ENCODE peak calls at places on chromosomes 2 and 18, in ten cellular contexts. K, S, L, M, B, R, T, J, G and E are unnamed samples.

GRCh38 chr2:160087854-160088745 is 25.7 kb upstream of the PLA2R1 start:
- DNase-seq in K (no peak), S (no peak), L (no peak), M (no peak), B (no peak), R (no peak), T (no peak), J (peak), G (no peak), E (no peak)

GRCh38 chr2:464562-465309 is 176.8 kb upstream of the ALKAL2 start:
- DNase-seq in K (no peak), S (no peak), L (no peak), M (no peak), B (no peak), R (no peak), T (no peak), J (no peak), G (no peak), E (no peak)

GRCh38 chr2:234821946-234822470 is 129.8 kb upstream of the SH3BP4 start:
- DNase-seq in K (no peak), S (no peak), L (no peak), M (no peak), B (no peak), R (no peak), T (no peak), J (peak), G (no peak), E (no peak)

GRCh38 chr18:68841301-68841700 is 43.4 kb downstream of the CCDC102B start:
- DNase-seq in K (no peak), S (no peak), L (no peak), M (no peak), B (no peak), R (no peak), T (no peak), J (no peak), G (no peak), E (no peak)

GRCh38 chr18:36901277-36901701 is 72.4 kb downstream of the KIAA1328 start:
- DNase-seq in K (no peak), S (no peak), L (no peak), M (no peak), B (no peak), R (no peak), T (no peak), J (no peak), G (no peak), E (no peak)

GRCh38 chr2:164843346-164843841 is 1.8 kb upstream of the COBLL1 start:
- DNase-seq in K (no peak), S (no peak), L (no peak), M (no peak), B (no peak), R (no peak), T (no peak), J (peak), G (no peak), E (no peak)

GRCh38 chr2:102346381-102347130 is 9.0 kb upstream of the IL18R1 start:
- DNase-seq in K (no peak), S (no peak), L (no peak), M (no peak), B (no peak), R (no peak), T (no peak), J (no peak), G (no peak), E (no peak)

GRCh38 chr18:29811519-29811918 is 1231.0 kb downstream of the DSC3 start:
- DNase-seq in K (no peak), S (no peak), L (no peak), M (no peak), B (no peak), R (no peak), T (no peak), J (no peak), G (no peak), E (no peak)

GRCh38 chr2:71668326-71669057 is 215.1 kb downstream of the DYSF start:
- DNase-seq in K (no peak), S (no peak), L (peak), M (no peak), B (no peak), R (no peak), T (no peak), J (no peak), G (no peak), E (no peak)

GRCh38 chr2:63734510-63734909 is 107.2 kb upstream of the UGP2 start:
- DNase-seq in K (no peak), S (no peak), L (no peak), M (no peak), B (no peak), R (no peak), T (no peak), J (peak), G (no peak), E (no peak)

GRCh38 chr2:870426-870825 is 80.2 kb upstream of the SNTG2 start:
- DNase-seq in K (no peak), S (no peak), L (no peak), M (no peak), B (no peak), R (no peak), T (no peak), J (no peak), G (no peak), E (no peak)

GRCh38 chr2:185952098-185952497 is 213.5 kb downstream of the FSIP2 start:
- DNase-seq in K (no peak), S (no peak), L (no peak), M (no peak), B (no peak), R (no peak), T (no peak), J (no peak), G (no peak), E (no peak)

DNA sequence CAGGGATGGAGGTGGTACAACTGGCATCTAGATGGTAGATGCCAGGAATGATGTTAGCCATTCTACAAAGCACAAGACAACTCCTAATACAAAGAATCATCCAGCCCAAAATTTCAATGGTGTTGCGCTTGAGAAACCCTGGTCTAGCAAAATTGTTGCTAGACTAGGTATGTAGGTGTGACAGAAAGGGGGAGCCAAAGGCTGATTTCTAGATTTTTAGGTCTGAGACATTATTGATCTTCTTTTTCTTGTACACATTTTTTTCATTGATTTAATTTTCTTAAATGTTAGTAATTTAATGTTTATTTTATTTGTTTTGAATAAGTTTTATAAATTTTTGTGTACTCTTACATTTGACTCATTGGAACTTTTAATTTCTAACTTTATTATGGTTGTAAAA is 216.4 kb downstream of the FSIP2 start:
- DNase-seq in K (no peak), S (no peak), L (no peak), M (no peak), B (no peak), R (no peak), T (no peak), J (no peak), G (no peak), E (no peak)
- TF ChIP-seq CTCF in K (no peak), S (no peak), L (no peak), M (no peak), B (no peak), R (no peak), T (no peak), J (no peak), G (no peak), E (peak)

GRCh38 chr2:75464348-75464946 is 96.3 kb downstream of the EVA1A start:
- DNase-seq in K (no peak), S (no peak), L (no peak), M (no peak), B (peak), R (peak), T (no peak), J (peak), G (no peak), E (no peak)
- TF ChIP-seq CTCF in K (peak), S (no peak), L (peak), M (no peak), B (peak), R (peak), T (peak), J (peak), G (peak), E (peak)

DNA sequence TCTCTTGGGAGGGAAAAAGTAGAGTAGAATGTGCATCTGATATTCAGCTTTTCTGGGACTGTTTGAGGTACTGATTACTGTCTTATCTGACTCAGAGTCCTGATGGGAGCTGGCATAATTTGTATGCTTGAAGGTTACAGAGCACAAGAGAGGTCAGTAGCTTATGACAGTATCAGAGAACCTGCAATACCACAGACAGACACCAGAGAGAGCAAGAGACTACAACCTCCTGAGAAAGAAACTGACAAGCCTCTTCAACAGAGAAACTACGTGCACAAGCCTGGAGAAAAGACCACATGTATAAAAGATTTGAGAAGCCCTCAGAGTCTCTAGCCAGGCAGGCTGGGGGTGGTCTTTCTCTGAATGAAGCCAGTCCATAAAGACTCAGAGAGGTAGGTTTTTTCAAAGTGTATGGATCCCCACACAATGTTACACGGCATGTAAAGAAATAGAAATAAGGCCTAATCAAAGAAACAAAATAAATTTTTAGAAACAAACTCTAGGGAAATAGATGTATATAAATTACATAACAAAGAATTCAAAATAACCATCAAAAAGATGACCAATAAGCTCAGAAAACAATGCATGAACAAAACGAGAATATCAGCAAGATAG is 568.3 kb downstream of the LRRTM4 start:
- DNase-seq in K (no peak), S (no peak), L (no peak), M (no peak), B (peak), R (peak), T (no peak), J (peak), G (no peak), E (peak)
- TF ChIP-seq CTCF in K (peak), S (no peak), L (peak), M (no peak), B (peak), R (peak), T (peak), J (peak), G (peak), E (peak)

DNA sequence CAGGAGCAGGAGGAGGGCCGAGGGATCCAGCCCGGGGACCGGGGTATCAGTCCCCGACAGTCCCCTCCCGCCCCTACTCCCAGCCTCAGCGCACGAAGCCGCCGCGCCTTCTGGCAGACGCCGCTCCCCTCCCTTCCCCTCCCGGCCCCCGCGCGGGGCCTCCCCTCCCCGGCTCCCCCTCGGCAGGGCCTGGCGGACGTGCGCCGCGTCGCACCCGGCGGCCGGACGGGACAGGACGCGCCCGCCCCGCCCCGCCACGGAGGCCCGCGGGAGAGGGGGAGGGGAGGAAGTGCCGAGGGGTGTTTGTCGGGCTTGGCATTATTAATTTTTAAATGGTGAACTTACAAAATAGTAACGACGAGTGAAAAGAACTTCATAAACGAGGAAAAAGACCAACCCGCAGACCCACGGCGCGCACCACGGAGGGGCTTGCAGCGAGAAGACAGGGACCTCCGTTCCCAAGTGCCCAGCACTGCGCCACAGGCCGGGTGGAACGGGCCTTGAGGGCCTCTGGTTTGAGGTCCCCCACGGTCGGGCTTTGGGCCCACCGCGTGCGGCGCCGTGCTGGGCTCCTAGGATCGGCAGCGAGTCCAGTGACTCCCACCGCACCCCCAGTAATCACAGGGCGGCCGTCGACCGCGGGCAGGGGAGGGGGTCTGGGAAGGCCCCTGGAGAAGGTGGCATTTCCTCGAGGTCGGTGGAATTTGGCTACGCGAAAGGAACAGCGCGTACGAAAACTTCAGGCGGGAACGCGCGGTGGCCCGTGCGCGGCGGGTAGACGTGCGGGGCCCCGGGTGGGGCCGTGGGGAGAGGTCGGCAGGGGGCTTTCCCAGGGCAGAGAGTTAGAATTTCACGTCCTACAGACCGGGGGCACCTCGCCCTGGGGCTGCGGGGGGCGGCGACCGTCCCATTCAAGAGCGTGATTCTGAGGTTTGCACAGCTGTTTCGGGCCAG is 954 bp upstream of the CTDSP1 start:
- DNase-seq in K (peak), S (peak), L (peak), M (peak), B (peak), R (peak), T (peak), J (peak), G (peak), E (peak)
- TF ChIP-seq CTCF in K (peak), S (peak), L (no peak), M (no peak), B (no peak), R (no peak), T (peak), J (no peak), G (no peak), E (peak)

GRCh38 chr2:75570948-75571729 is 10.4 kb upstream of the EVA1A start:
- DNase-seq in K (peak), S (no peak), L (no peak), M (no peak), B (peak), R (no peak), T (no peak), J (peak), G (no peak), E (no peak)

GRCh38 chr2:75571730-75572430 is 11.1 kb upstream of the EVA1A start:
- DNase-seq in K (no peak), S (no peak), L (no peak), M (no peak), B (no peak), R (no peak), T (no peak), J (no peak), G (no peak), E (no peak)

GRCh38 chr2:75577280-75577679 is 16.5 kb upstream of the EVA1A start:
- DNase-seq in K (no peak), S (no peak), L (no peak), M (no peak), B (no peak), R (no peak), T (no peak), J (no peak), G (no peak), E (no peak)

GRCh38 chr2:75573145-75573878 is 12.6 kb upstream of the EVA1A start:
- DNase-seq in K (no peak), S (no peak), L (no peak), M (no peak), B (no peak), R (no peak), T (no peak), J (no peak), G (no peak), E (no peak)

GRCh38 chr2:75574106-75574505 is 13.4 kb upstream of the EVA1A start:
- DNase-seq in K (no peak), S (no peak), L (no peak), M (no peak), B (no peak), R (no peak), T (no peak), J (peak), G (no peak), E (no peak)
- TF ChIP-seq CTCF in K (no peak), S (no peak), L (no peak), M (no peak), B (no peak), R (no peak), T (no peak), J (peak), G (no peak), E (no peak)

GRCh38 chr2:238162171-238162515 is 3.4 kb downstream of the ERFE start:
- DNase-seq in K (no peak), S (no peak), L (no peak), M (no peak), B (no peak), R (no peak), T (no peak), J (no peak), G (no peak), E (no peak)
- TF ChIP-seq CTCF in K (no peak), S (no peak), L (no peak), M (no peak), B (no peak), R (no peak), T (no peak), J (no peak), G (no peak), E (no peak)

GRCh38 chr2:134790487-134790886 is 47.9 kb upstream of the ACMSD start:
- DNase-seq in K (no peak), S (no peak), L (no peak), M (no peak), B (no peak), R (no peak), T (no peak), J (no peak), G (no peak), E (no peak)
- TF ChIP-seq CTCF in K (no peak), S (no peak), L (no peak), M (no peak), B (peak), R (no peak), T (no peak), J (no peak), G (no peak), E (peak)

DNA sequence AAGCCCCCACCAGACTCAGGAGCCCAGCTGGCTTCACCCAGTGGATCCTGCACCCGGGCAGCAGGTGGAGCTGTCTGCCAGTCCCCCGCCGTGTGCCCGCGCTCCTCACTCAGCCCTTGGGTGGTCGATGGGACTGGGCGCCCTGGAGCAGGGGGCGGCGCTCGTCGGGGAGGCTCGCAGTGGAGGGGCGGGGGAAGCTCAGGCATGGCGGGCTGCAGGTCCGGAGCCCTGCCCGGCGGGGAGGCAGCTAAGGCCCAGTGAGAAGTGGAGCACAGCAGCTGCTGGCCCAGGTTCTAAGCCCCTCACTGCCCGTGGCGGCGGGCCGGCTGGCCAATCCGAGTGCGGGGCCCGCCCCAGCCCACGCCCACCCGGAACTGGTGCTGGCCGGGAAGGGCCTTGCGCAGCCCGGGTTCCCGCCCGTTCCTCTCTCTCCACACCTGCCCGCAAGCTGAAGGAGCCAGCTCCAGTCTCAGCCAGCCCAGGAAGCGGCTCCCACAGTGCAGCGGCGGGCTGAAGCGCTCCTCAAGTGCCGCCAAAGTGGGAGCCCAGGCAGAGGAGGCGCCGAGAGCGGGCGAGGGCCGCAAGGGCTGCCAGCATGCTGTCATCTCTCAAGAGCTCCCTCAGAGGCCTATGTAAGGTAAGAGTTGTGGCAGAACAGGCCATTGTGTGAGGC is 1307.8 kb upstream of the TMEFF2 start:
- DNase-seq in K (no peak), S (no peak), L (peak), M (no peak), B (no peak), R (no peak), T (no peak), J (no peak), G (no peak), E (peak)
- TF ChIP-seq CTCF in K (no peak), S (no peak), L (no peak), M (no peak), B (no peak), R (no peak), T (no peak), J (no peak), G (no peak), E (peak)

GRCh38 chr2:60353406-60353800 is 200.1 kb downstream of the BCL11A start:
- DNase-seq in K (no peak), S (no peak), L (no peak), M (no peak), B (no peak), R (peak), T (no peak), J (no peak), G (no peak), E (no peak)
- TF ChIP-seq CTCF in K (no peak), S (no peak), L (no peak), M (no peak), B (no peak), R (no peak), T (no peak), J (no peak), G (no peak), E (peak)